ENCODE peak calls at places on chromosomes 1 and 21, in five cellular contexts. One of them, this sample, is unnamed.

GRCh38 chr1:27487927-27488522 is 1.9 kb downstream of the WASF2 start:
- DNase-seq in A549: no peak
- DNase-seq in SK-N-SH: no peak
- DNase-seq in GM12878: no peak
- DNase-seq in K562: no peak
- DNase-seq in this sample: no peak

GRCh38 chr1:96370752-96371151 is 350.8 kb upstream of the PTBP2 start:
- DNase-seq in A549: no peak
- DNase-seq in SK-N-SH: no peak
- DNase-seq in GM12878: no peak
- DNase-seq in K562: no peak
- DNase-seq in this sample: peak

GRCh38 chr1:56255516-56256181 is 323.7 kb downstream of the PLPP3 start:
- DNase-seq in A549: no peak
- DNase-seq in SK-N-SH: no peak
- DNase-seq in GM12878: no peak
- DNase-seq in K562: no peak
- DNase-seq in this sample: peak

GRCh38 chr1:115477071-115477470 is 139.0 kb upstream of the NGF start:
- DNase-seq in A549: no peak
- DNase-seq in SK-N-SH: no peak
- DNase-seq in GM12878: no peak
- DNase-seq in K562: no peak
- DNase-seq in this sample: no peak

GRCh38 chr1:217403321-217403720 is 227.6 kb downstream of the GPATCH2 start:
- DNase-seq in A549: no peak
- DNase-seq in SK-N-SH: no peak
- DNase-seq in GM12878: no peak
- DNase-seq in K562: no peak
- DNase-seq in this sample: no peak

GRCh38 chr1:26288311-26288941 is 8.5 kb downstream of the SH3BGRL3 start:
- DNase-seq in A549: no peak
- DNase-seq in SK-N-SH: no peak
- DNase-seq in GM12878: no peak
- DNase-seq in K562: peak
- DNase-seq in this sample: peak

GRCh38 chr1:2449636-2450454 is 26.2 kb upstream of the PLCH2 start:
- DNase-seq in A549: no peak
- DNase-seq in SK-N-SH: no peak
- DNase-seq in GM12878: no peak
- DNase-seq in K562: no peak
- DNase-seq in this sample: no peak

GRCh38 chr21:42461185-42461520 is 34.9 kb downstream of the RSPH1 start:
- DNase-seq in A549: no peak
- DNase-seq in SK-N-SH: no peak
- DNase-seq in GM12878: no peak
- DNase-seq in K562: no peak
- DNase-seq in this sample: no peak

GRCh38 chr1:54475357-54476230 is 69.4 kb upstream of the SSBP3 start:
- DNase-seq in A549: no peak
- DNase-seq in SK-N-SH: peak
- DNase-seq in GM12878: no peak
- DNase-seq in K562: no peak
- DNase-seq in this sample: no peak

GRCh38 chr1:233975486-233975885 is 71.0 kb downstream of the SLC35F3 start:
- DNase-seq in A549: no peak
- DNase-seq in SK-N-SH: no peak
- DNase-seq in GM12878: no peak
- DNase-seq in K562: no peak
- DNase-seq in this sample: no peak

GRCh38 chr1:199083680-199084079 is 444.8 kb downstream of the PTPRC start:
- DNase-seq in A549: no peak
- DNase-seq in SK-N-SH: peak
- DNase-seq in GM12878: no peak
- DNase-seq in K562: no peak
- DNase-seq in this sample: peak

GRCh38 chr1:27515626-27516025 is 25.7 kb upstream of the WASF2 start:
- DNase-seq in A549: no peak
- DNase-seq in SK-N-SH: no peak
- DNase-seq in GM12878: no peak
- DNase-seq in K562: no peak
- DNase-seq in this sample: no peak

GRCh38 chr1:119286587-119287181 is 81.9 kb upstream of the HAO2 start:
- DNase-seq in A549: peak
- DNase-seq in SK-N-SH: peak
- DNase-seq in GM12878: no peak
- DNase-seq in K562: peak
- DNase-seq in this sample: peak

GRCh38 chr1:33239487-33239886 is 16.8 kb upstream of the ZNF362 start:
- DNase-seq in A549: no peak
- DNase-seq in SK-N-SH: no peak
- DNase-seq in GM12878: no peak
- DNase-seq in K562: no peak
- DNase-seq in this sample: no peak

GRCh38 chr21:45540601-45540970 is 1.7 kb downstream of the SLC19A1 start:
- DNase-seq in A549: no peak
- DNase-seq in SK-N-SH: peak
- DNase-seq in GM12878: no peak
- DNase-seq in K562: no peak
- DNase-seq in this sample: no peak

GRCh38 chr1:228082975-228083870 is 715 bp downstream of the ARF1 start:
- DNase-seq in A549: no peak
- DNase-seq in SK-N-SH: peak
- DNase-seq in GM12878: no peak
- DNase-seq in K562: peak
- DNase-seq in this sample: peak

GRCh38 chr1:81613803-81614202 is 186.9 kb upstream of the ADGRL2 start:
- DNase-seq in A549: no peak
- DNase-seq in SK-N-SH: peak
- DNase-seq in GM12878: no peak
- DNase-seq in K562: no peak
- DNase-seq in this sample: no peak

GRCh38 chr1:81617308-81618027 is 183.3 kb upstream of the ADGRL2 start:
- DNase-seq in A549: no peak
- DNase-seq in SK-N-SH: no peak
- DNase-seq in GM12878: no peak
- DNase-seq in K562: no peak
- DNase-seq in this sample: peak

GRCh38 chr1:81619156-81619555 is 181.6 kb upstream of the ADGRL2 start:
- DNase-seq in A549: no peak
- DNase-seq in SK-N-SH: no peak
- DNase-seq in GM12878: no peak
- DNase-seq in K562: no peak
- DNase-seq in this sample: no peak
- TF ChIP-seq RCOR1 in A549: no peak
- TF ChIP-seq RCOR1 in SK-N-SH: no peak
- TF ChIP-seq RCOR1 in GM12878: no peak
- TF ChIP-seq RCOR1 in K562: no peak
- TF ChIP-seq RCOR1 in this sample: no peak

DNA sequence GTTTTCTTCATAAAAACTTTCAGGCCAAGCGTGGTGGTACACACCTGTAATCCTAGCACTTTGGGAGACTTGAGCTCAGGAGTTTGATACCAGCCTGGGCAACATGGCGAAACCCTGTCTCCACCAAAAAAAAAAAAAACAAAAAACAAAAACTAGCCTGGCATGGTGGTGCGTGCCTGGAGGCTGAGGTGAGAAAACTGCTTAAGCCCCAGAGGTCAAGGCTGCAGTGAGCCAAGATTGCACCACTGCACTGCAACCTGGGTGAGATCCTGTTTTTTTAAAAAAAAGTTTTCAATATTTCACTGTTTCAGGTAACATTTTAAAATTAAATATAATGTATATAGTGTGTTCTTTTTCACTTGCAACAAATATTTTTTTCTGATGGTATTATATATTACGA is 13.5 kb upstream of the B3GALT2 start:
- DNase-seq in A549: no peak
- DNase-seq in SK-N-SH: no peak
- DNase-seq in GM12878: no peak
- DNase-seq in K562: no peak
- DNase-seq in this sample: no peak
- TF ChIP-seq RCOR1 in A549: no peak
- TF ChIP-seq RCOR1 in SK-N-SH: no peak
- TF ChIP-seq RCOR1 in GM12878: no peak
- TF ChIP-seq RCOR1 in K562: no peak
- TF ChIP-seq RCOR1 in this sample: no peak

GRCh38 chr1:150559627-150560010 is 10.4 kb downstream of the ADAMTSL4 start:
- DNase-seq in A549: no peak
- DNase-seq in SK-N-SH: no peak
- DNase-seq in GM12878: no peak
- DNase-seq in K562: no peak
- DNase-seq in this sample: no peak

GRCh38 chr1:150560576-150560975 is 11.4 kb downstream of the ADAMTSL4 start:
- DNase-seq in A549: no peak
- DNase-seq in SK-N-SH: no peak
- DNase-seq in GM12878: no peak
- DNase-seq in K562: no peak
- DNase-seq in this sample: no peak

GRCh38 chr1:150560986-150561829 is 12.0 kb downstream of the ADAMTSL4 start:
- DNase-seq in A549: peak
- DNase-seq in SK-N-SH: peak
- DNase-seq in GM12878: no peak
- DNase-seq in K562: peak
- DNase-seq in this sample: peak

GRCh38 chr1:150558761-150559626 is 9.8 kb downstream of the ADAMTSL4 start:
- DNase-seq in A549: no peak
- DNase-seq in SK-N-SH: no peak
- DNase-seq in GM12878: no peak
- DNase-seq in K562: no peak
- DNase-seq in this sample: no peak

GRCh38 chr1:150560011-150560438 is 10.8 kb downstream of the ADAMTSL4 start:
- DNase-seq in A549: peak
- DNase-seq in SK-N-SH: peak
- DNase-seq in GM12878: no peak
- DNase-seq in K562: peak
- DNase-seq in this sample: no peak
- TF ChIP-seq RCOR1 in A549: no peak
- TF ChIP-seq RCOR1 in SK-N-SH: no peak
- TF ChIP-seq RCOR1 in GM12878: no peak
- TF ChIP-seq RCOR1 in K562: no peak
- TF ChIP-seq RCOR1 in this sample: no peak

GRCh38 chr1:200438911-200439310 is 29.1 kb upstream of the ZNF281 start:
- DNase-seq in A549: no peak
- DNase-seq in SK-N-SH: no peak
- DNase-seq in GM12878: no peak
- DNase-seq in K562: no peak
- DNase-seq in this sample: peak
- TF ChIP-seq RCOR1 in A549: no peak
- TF ChIP-seq RCOR1 in SK-N-SH: no peak
- TF ChIP-seq RCOR1 in GM12878: no peak
- TF ChIP-seq RCOR1 in K562: no peak
- TF ChIP-seq RCOR1 in this sample: no peak

DNA sequence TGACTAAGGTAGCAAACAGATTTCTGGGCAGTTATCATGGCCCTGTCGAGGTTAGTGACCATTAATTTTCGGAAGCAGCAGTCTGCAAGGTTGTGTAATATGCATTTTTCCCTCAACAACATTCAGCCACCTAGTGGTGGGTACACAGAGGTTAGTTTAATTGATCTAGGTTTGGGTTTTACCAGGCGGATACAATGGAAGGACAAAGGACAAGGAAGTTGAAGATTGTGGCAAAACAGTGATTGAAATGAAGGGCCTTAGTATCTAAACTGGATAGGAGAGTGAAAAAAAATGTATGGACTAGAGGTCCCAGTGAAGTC is 2.6 kb downstream of the ARMH1 start:
- DNase-seq in A549: peak
- DNase-seq in SK-N-SH: peak
- DNase-seq in GM12878: no peak
- DNase-seq in K562: peak
- DNase-seq in this sample: peak
- TF ChIP-seq RCOR1 in A549: no peak
- TF ChIP-seq RCOR1 in SK-N-SH: no peak
- TF ChIP-seq RCOR1 in GM12878: no peak
- TF ChIP-seq RCOR1 in K562: no peak
- TF ChIP-seq RCOR1 in this sample: no peak

GRCh38 chr21:26164311-26164710 is 6.3 kb downstream of the APP start:
- DNase-seq in A549: no peak
- DNase-seq in SK-N-SH: no peak
- DNase-seq in GM12878: no peak
- DNase-seq in K562: no peak
- DNase-seq in this sample: no peak

GRCh38 chr21:26157842-26158241 is 12.7 kb downstream of the APP start:
- DNase-seq in A549: no peak
- DNase-seq in SK-N-SH: no peak
- DNase-seq in GM12878: no peak
- DNase-seq in K562: no peak
- DNase-seq in this sample: no peak

GRCh38 chr21:26162081-26162480 is 8.5 kb downstream of the APP start:
- DNase-seq in A549: no peak
- DNase-seq in SK-N-SH: no peak
- DNase-seq in GM12878: no peak
- DNase-seq in K562: no peak
- DNase-seq in this sample: no peak

GRCh38 chr21:26154776-26155175 is 15.8 kb downstream of the APP start:
- DNase-seq in A549: no peak
- DNase-seq in SK-N-SH: no peak
- DNase-seq in GM12878: no peak
- DNase-seq in K562: no peak
- DNase-seq in this sample: no peak

GRCh38 chr21:26159869-26160268 is 10.7 kb downstream of the APP start:
- DNase-seq in A549: no peak
- DNase-seq in SK-N-SH: no peak
- DNase-seq in GM12878: no peak
- DNase-seq in K562: no peak
- DNase-seq in this sample: peak
- TF ChIP-seq RCOR1 in A549: no peak
- TF ChIP-seq RCOR1 in SK-N-SH: no peak
- TF ChIP-seq RCOR1 in GM12878: no peak
- TF ChIP-seq RCOR1 in K562: no peak
- TF ChIP-seq RCOR1 in this sample: no peak

This sample was measured in IMR-90.